ENCODE peak calls at places on chromosomes 5 and 9, in seven cellular contexts. J, V, F, T, A, H and Y are unnamed samples.

GRCh38 chr5:81748556-81748955 is 2.3 kb downstream of the SSBP2 start:
- DNase-seq in J (no peak), V (no peak), F (no peak), T (no peak), A (no peak), H (no peak), Y (no peak)

GRCh38 chr5:115189866-115190265 is 20.2 kb upstream of the TRIM36 start:
- DNase-seq in J (no peak), V (no peak), F (no peak), T (no peak), A (no peak), H (no peak), Y (no peak)

GRCh38 chr5:95134326-95134725 is 150.6 kb downstream of the MCTP1 start:
- DNase-seq in J (no peak), V (no peak), F (no peak), T (no peak), A (no peak), H (no peak), Y (no peak)

GRCh38 chr9:114289106-114289505 is 33.8 kb upstream of the ORM1 start:
- DNase-seq in J (peak), V (no peak), F (no peak), T (no peak), A (no peak), H (no peak), Y (no peak)

GRCh38 chr5:179143446-179143845 is 83.3 kb downstream of the ZNF354C start:
- DNase-seq in J (no peak), V (no peak), F (peak), T (no peak), A (no peak), H (no peak), Y (no peak)

GRCh38 chr9:96327694-96328352 is 25.8 kb upstream of the HSD17B3 start:
- DNase-seq in J (no peak), V (peak), F (peak), T (no peak), A (no peak), H (peak), Y (peak)

GRCh38 chr9:1018121-1018520 is 32.0 kb upstream of the DMRT2 start:
- DNase-seq in J (no peak), V (no peak), F (no peak), T (no peak), A (no peak), H (no peak), Y (no peak)

GRCh38 chr9:15278290-15278689 is 28.7 kb downstream of the TTC39B start:
- DNase-seq in J (no peak), V (no peak), F (no peak), T (no peak), A (no peak), H (no peak), Y (no peak)

GRCh38 chr9:18479405-18479804 is 5.5 kb downstream of the ADAMTSL1 start:
- DNase-seq in J (no peak), V (no peak), F (no peak), T (no peak), A (no peak), H (no peak), Y (no peak)

GRCh38 chr9:83247732-83248131 is 184.8 kb upstream of the RASEF start:
- DNase-seq in J (no peak), V (no peak), F (no peak), T (no peak), A (no peak), H (peak), Y (no peak)

GRCh38 chr9:36949470-36949869 is 84.6 kb downstream of the PAX5 start:
- DNase-seq in J (no peak), V (no peak), F (no peak), T (no peak), A (no peak), H (no peak), Y (no peak)

GRCh38 chr9:120299785-120300184 is 280.2 kb downstream of the CDK5RAP2 start:
- DNase-seq in J (no peak), V (no peak), F (no peak), T (no peak), A (no peak), H (no peak), Y (no peak)

GRCh38 chr5:17132444-17133083 is 84.9 kb upstream of the BASP1 start:
- DNase-seq in J (no peak), V (no peak), F (no peak), T (no peak), A (no peak), H (peak), Y (peak)

GRCh38 chr9:1460143-1460769 is 410.1 kb downstream of the DMRT2 start:
- DNase-seq in J (no peak), V (no peak), F (no peak), T (no peak), A (no peak), H (peak), Y (peak)

GRCh38 chr9:91374939-91375338 is 13.2 kb upstream of the AUH start:
- DNase-seq in J (no peak), V (no peak), F (peak), T (no peak), A (no peak), H (no peak), Y (no peak)

GRCh38 chr9:15430920-15431844 is 8.5 kb downstream of the SNAPC3 start:
- DNase-seq in J (no peak), V (peak), F (no peak), T (no peak), A (no peak), H (no peak), Y (no peak)

GRCh38 chr9:120755827-120756434 is 37.3 kb downstream of the FBXW2 start:
- DNase-seq in J (no peak), V (peak), F (peak), T (no peak), A (peak), H (peak), Y (peak)

GRCh38 chr5:140382866-140383265 is 18.8 kb upstream of the ANKHD1 start:
- DNase-seq in J (no peak), V (no peak), F (no peak), T (no peak), A (no peak), H (no peak), Y (no peak)

GRCh38 chr5:30343707-30344106 is 849.8 kb upstream of the CDH6 start:
- DNase-seq in J (no peak), V (no peak), F (no peak), T (no peak), A (no peak), H (no peak), Y (no peak)

GRCh38 chr5:963673-964531 is 44.7 kb upstream of the NKD2 start:
- DNase-seq in J (peak), V (no peak), F (no peak), T (no peak), A (peak), H (no peak), Y (no peak)

GRCh38 chr9:97752274-97752673 is 55.1 kb upstream of the XPA start:
- DNase-seq in J (no peak), V (no peak), F (no peak), T (no peak), A (no peak), H (no peak), Y (no peak)

GRCh38 chr5:19923742-19924141 is 64.3 kb downstream of the CDH18 start:
- DNase-seq in J (no peak), V (no peak), F (no peak), T (no peak), A (no peak), H (no peak), Y (no peak)

GRCh38 chr9:69444021-69444420 is 119.0 kb downstream of the ENTREP1 start:
- DNase-seq in J (no peak), V (no peak), F (peak), T (no peak), A (no peak), H (no peak), Y (no peak)

GRCh38 chr5:179192891-179193470 is 132.8 kb downstream of the ZNF354C start:
- DNase-seq in J (no peak), V (no peak), F (no peak), T (no peak), A (no peak), H (no peak), Y (no peak)

GRCh38 chr5:126600631-126601511 is at the start of gene PHAX:
- DNase-seq in J (peak), V (peak), F (peak), T (no peak), A (peak), H (peak), Y (no peak)

GRCh38 chr5:56093970-56094369 is 99.2 kb upstream of the IL6ST start:
- DNase-seq in J (no peak), V (no peak), F (no peak), T (no peak), A (no peak), H (no peak), Y (no peak)

GRCh38 chr5:41966706-41967105 is 41.6 kb downstream of the FBXO4 start:
- DNase-seq in J (no peak), V (no peak), F (no peak), T (no peak), A (no peak), H (no peak), Y (no peak)

GRCh38 chr5:117315170-117315569 is 740.5 kb upstream of the SEMA6A start:
- DNase-seq in J (no peak), V (no peak), F (no peak), T (no peak), A (no peak), H (no peak), Y (no peak)

GRCh38 chr9:37350486-37351190 is 71.9 kb upstream of the GRHPR start:
- DNase-seq in J (no peak), V (no peak), F (no peak), T (no peak), A (no peak), H (no peak), Y (no peak)

GRCh38 chr5:106521701-106522100 is 1149.0 kb downstream of the EFNA5 start:
- DNase-seq in J (no peak), V (no peak), F (peak), T (peak), A (no peak), H (no peak), Y (peak)

GRCh38 chr9:115551396-115551795 is 433.4 kb upstream of the TNC start:
- DNase-seq in J (no peak), V (no peak), F (peak), T (no peak), A (no peak), H (no peak), Y (no peak)